ENCODE peak calls at places on chromosomes 1 and 21, in nine cellular contexts. C, N, Y, K, G, J, B, Z and W are unnamed samples.

GRCh38 chr21:15005391-15005790 is 59.4 kb downstream of the NRIP1 start:
- DNase-seq in C (no peak), N (no peak), Y (peak), K (no peak), G (no peak), J (peak), B (no peak), Z (peak), W (no peak)

GRCh38 chr1:1407101-1407956 is at the start of gene MRPL20:
- DNase-seq in C (peak), N (peak), Y (peak), K (peak), G (peak), J (peak), B (peak), Z (peak), W (peak)

GRCh38 chr1:28602536-28603439 is 10.7 kb downstream of the RAB42 start:
- DNase-seq in C (peak), N (peak), Y (peak), K (no peak), G (peak), J (no peak), B (peak), Z (no peak), W (peak)

GRCh38 chr1:226973371-226973897 is 33.3 kb downstream of the COQ8A start:
- DNase-seq in C (no peak), N (no peak), Y (no peak), K (no peak), G (no peak), J (no peak), B (no peak), Z (no peak), W (no peak)

GRCh38 chr1:23242414-23242813 is 25.1 kb upstream of the HTR1D start:
- DNase-seq in C (no peak), N (no peak), Y (no peak), K (no peak), G (no peak), J (no peak), B (no peak), Z (no peak), W (no peak)

GRCh38 chr1:30313584-30313983 is 409.8 kb downstream of the MATN1 start:
- DNase-seq in C (no peak), N (no peak), Y (no peak), K (no peak), G (no peak), J (no peak), B (no peak), Z (peak), W (no peak)

GRCh38 chr1:200029035-200029623 is 1.6 kb downstream of the NR5A2 start:
- DNase-seq in C (no peak), N (peak), Y (peak), K (no peak), G (no peak), J (no peak), B (peak), Z (peak), W (no peak)

GRCh38 chr21:36321325-36322082 is 1.5 kb downstream of the MORC3 start:
- DNase-seq in C (peak), N (no peak), Y (peak), K (no peak), G (no peak), J (no peak), B (no peak), Z (peak), W (peak)

GRCh38 chr1:244276646-244277045 is 175.1 kb downstream of the ADSS2 start:
- DNase-seq in C (no peak), N (no peak), Y (no peak), K (no peak), G (no peak), J (no peak), B (no peak), Z (no peak), W (no peak)

GRCh38 chr1:75724472-75725022 is at the start of gene ACADM:
- DNase-seq in C (peak), N (peak), Y (peak), K (peak), G (peak), J (peak), B (peak), Z (peak), W (peak)

GRCh38 chr1:34479731-34480130 is 275.1 kb upstream of the GJB5 start:
- DNase-seq in C (no peak), N (no peak), Y (peak), K (no peak), G (no peak), J (no peak), B (no peak), Z (no peak), W (no peak)

GRCh38 chr1:8293141-8293540 is 24.8 kb upstream of the SLC45A1 start:
- DNase-seq in C (no peak), N (no peak), Y (no peak), K (no peak), G (no peak), J (no peak), B (no peak), Z (no peak), W (no peak)

GRCh38 chr21:36185498-36185897 is 28.9 kb downstream of the DOP1B start:
- DNase-seq in C (no peak), N (no peak), Y (no peak), K (no peak), G (no peak), J (no peak), B (no peak), Z (peak), W (no peak)

GRCh38 chr1:238404921-238405320 is 514.2 kb upstream of the ZP4 start:
- DNase-seq in C (no peak), N (no peak), Y (no peak), K (no peak), G (no peak), J (no peak), B (no peak), Z (no peak), W (no peak)

GRCh38 chr1:11982010-11982392 is 1.8 kb downstream of the MFN2 start:
- DNase-seq in C (no peak), N (no peak), Y (no peak), K (no peak), G (no peak), J (no peak), B (peak), Z (no peak), W (no peak)